ENCODE peak calls at places on chromosomes 12 and 14, in seven cellular contexts. I, N, Q, Y, S, H and K are unnamed samples.

GRCh38 chr12:88308825-88309224 is 166.7 kb downstream of the TMTC3 start:
- DNase-seq in I (no peak), N (no peak), Q (peak; percentile 61), Y (no peak), S (no peak), H (no peak), K (no peak)

GRCh38 chr14:50061664-50062437 is 54.5 kb downstream of the VCPKMT start:
- DNase-seq in I (no peak), N (no peak), Q (no peak), Y (no peak), S (no peak), H (peak; percentile 72), K (no peak)

GRCh38 chr12:44158746-44159145 is 322.9 kb downstream of the TMEM117 start:
- DNase-seq in I (no peak), N (no peak), Q (no peak), Y (no peak), S (no peak), H (no peak), K (no peak)

GRCh38 chr12:130832561-130833209 is 6.4 kb downstream of the STX2 start:
- DNase-seq in I (no peak), N (no peak), Q (no peak), Y (peak; percentile 30), S (peak; percentile 57), H (no peak), K (peak; percentile 51)

GRCh38 chr12:14058717-14059116 is 77.3 kb upstream of the GRIN2B start:
- DNase-seq in I (no peak), N (no peak), Q (no peak), Y (no peak), S (no peak), H (no peak), K (no peak)

GRCh38 chr12:87678453-87678852 is 350.7 kb downstream of the C12orf50 start:
- DNase-seq in I (no peak), N (no peak), Q (no peak), Y (no peak), S (no peak), H (no peak), K (no peak)

GRCh38 chr14:32913725-32914124 is 25.0 kb upstream of the NPAS3 start:
- DNase-seq in I (no peak), N (no peak), Q (no peak), Y (no peak), S (no peak), H (no peak), K (no peak)

GRCh38 chr12:126773012-126773411 is 1494.0 kb upstream of the TMEM132C start:
- DNase-seq in I (no peak), N (no peak), Q (no peak), Y (no peak), S (no peak), H (no peak), K (no peak)

GRCh38 chr14:22412936-22413411 is 176.1 kb downstream of the DAD1 start:
- DNase-seq in I (no peak), N (no peak), Q (no peak), Y (no peak), S (no peak), H (no peak), K (no peak)

GRCh38 chr12:105109465-105110212 is 2.1 kb downstream of the WASHC4 start:
- DNase-seq in I (peak; percentile 52), N (no peak), Q (no peak), Y (no peak), S (no peak), H (no peak), K (no peak)

GRCh38 chr14:53954551-53955233 is 1.9 kb downstream of the BMP4 start:
- DNase-seq in I (peak; percentile 80), N (no peak), Q (no peak), Y (no peak), S (peak; percentile 26), H (peak; percentile 57), K (no peak)
- H3K27ac ChIP-seq in I (peak overlapping the region; percentile 83), N (peak overlapping the region; percentile 93), Q (no peak overlapping the region), Y (no peak overlapping the region), S (peak overlapping the region; percentile 70), H (peak overlapping the region; percentile 12), K (no peak overlapping the region)

GRCh38 chr12:46387697-46388096 is 15.1 kb upstream of the SLC38A2 start:
- DNase-seq in I (no peak), N (no peak), Q (no peak), Y (no peak), S (no peak), H (no peak), K (no peak)
- H3K27ac ChIP-seq in I (peak overlapping the region; percentile 38), N (peak overlapping the region; percentile 99), Q (peak overlapping the region; percentile 91), Y (peak overlapping the region; percentile 49), S (peak overlapping the region; percentile 98), H (peak overlapping the region; percentile 53), K (no peak overlapping the region)

DNA sequence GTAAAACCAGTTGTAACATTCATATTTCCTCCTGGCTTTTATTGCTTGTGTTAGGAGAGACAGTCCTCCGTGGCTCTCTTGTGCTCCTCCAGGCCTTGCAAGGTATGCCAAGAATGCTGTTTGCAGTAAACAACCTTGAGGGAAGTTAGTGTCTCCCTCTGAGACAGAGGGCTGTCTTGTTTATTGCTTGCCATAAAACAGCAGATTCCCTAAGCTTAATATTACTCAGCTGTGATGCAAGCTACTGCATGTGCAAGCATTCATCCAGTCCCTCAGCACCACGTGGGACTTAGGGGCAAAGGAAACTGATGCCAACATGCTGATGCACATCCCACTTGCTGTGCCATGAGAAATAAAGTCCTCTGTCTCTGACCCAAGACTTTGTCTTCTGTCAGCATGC is 6.6 kb downstream of the POMT2 start:
- DNase-seq in I (no peak), N (no peak), Q (peak; percentile 76), Y (peak; percentile 49), S (no peak), H (no peak), K (no peak)
- H3K27ac ChIP-seq in I (no peak overlapping the region), N (no peak overlapping the region), Q (peak overlapping the region; percentile 58), Y (peak overlapping the region; percentile 2), S (peak overlapping the region; percentile 85), H (no peak overlapping the region), K (peak overlapping the region; percentile 99)

DNA sequence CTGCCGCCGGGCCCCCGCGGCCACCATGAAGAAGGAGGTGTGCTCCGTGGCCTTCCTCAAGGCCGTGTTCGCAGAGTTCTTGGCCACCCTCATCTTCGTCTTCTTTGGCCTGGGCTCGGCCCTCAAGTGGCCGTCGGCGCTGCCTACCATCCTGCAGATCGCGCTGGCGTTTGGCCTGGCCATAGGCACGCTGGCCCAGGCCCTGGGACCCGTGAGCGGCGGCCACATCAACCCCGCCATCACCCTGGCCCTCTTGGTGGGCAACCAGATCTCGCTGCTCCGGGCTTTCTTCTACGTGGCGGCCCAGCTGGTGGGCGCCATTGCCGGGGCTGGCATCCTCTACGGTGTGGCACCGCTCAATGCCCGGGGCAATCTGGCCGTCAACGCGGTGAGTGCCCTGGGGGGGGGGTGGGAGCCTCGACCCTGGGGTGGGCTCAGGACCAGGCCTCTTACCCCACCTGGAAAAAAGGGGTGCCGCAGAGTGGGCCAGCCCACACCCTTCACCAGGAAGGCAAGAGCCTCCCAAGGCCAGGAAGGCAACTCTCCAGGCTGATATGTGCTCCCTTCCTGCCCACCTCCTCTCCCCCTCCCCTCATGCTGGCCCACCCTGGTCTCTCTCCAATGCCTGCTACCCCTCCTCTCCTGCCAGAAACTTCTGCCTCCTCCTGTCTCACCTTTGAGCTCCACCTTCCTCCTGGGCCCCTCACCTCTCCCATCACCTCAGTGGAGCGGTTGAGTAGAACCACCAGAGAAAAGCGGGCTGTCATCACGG is 507 bp downstream of the AQP5 start:
- DNase-seq in I (no peak), N (no peak), Q (no peak), Y (peak; percentile 66), S (no peak), H (no peak), K (no peak)
- H3K27ac ChIP-seq in I (no peak overlapping the region), N (peak overlapping the region; percentile 16), Q (no peak overlapping the region), Y (no peak overlapping the region), S (no peak overlapping the region), H (no peak overlapping the region), K (no peak overlapping the region)

DNA sequence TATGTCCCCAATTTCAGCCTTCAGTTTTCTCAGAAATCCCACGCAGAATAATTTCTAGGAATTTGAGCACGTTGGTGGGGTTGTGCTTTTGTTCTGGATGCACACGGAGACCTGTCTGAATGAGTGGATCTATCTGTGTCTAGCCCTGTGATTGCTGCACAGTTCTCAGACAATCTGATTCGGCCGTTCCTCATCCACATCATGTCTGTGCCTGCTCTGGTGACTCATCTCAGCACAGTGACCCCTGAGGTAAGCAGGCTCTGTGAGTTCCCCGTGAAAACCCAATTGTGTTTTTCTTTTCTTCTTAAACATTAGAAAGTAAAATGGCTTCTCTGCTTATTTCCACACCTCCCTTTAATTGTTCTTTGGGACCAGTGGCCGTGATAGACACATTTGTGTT is 20.2 kb downstream of the UBE3B start:
- DNase-seq in I (no peak), N (no peak), Q (no peak), Y (no peak), S (no peak), H (no peak), K (no peak)
- H3K27ac ChIP-seq in I (no peak overlapping the region), N (no peak overlapping the region), Q (no peak overlapping the region), Y (no peak overlapping the region), S (no peak overlapping the region), H (no peak overlapping the region), K (no peak overlapping the region)

GRCh38 chr12:57116580-57117281 is 5.6 kb upstream of the STAT6 start:
- DNase-seq in I (no peak), N (no peak), Q (no peak), Y (no peak), S (no peak), H (no peak), K (no peak)

GRCh38 chr12:57123813-57124212 is 4.5 kb upstream of the LRP1 start:
- DNase-seq in I (no peak), N (no peak), Q (no peak), Y (no peak), S (no peak), H (no peak), K (no peak)

GRCh38 chr12:57119294-57119693 is 8.1 kb upstream of the STAT6 start:
- DNase-seq in I (no peak), N (no peak), Q (no peak), Y (no peak), S (no peak), H (no peak), K (no peak)

GRCh38 chr12:57118711-57119271 is 7.6 kb upstream of the STAT6 start:
- DNase-seq in I (no peak), N (no peak), Q (no peak), Y (no peak), S (no peak), H (no peak), K (no peak)

GRCh38 chr12:57119694-57120093 is 8.5 kb upstream of the STAT6 start:
- DNase-seq in I (no peak), N (no peak), Q (no peak), Y (no peak), S (no peak), H (no peak), K (no peak)
- H3K27ac ChIP-seq in I (no peak overlapping the region), N (no peak overlapping the region), Q (no peak overlapping the region), Y (no peak overlapping the region), S (no peak overlapping the region), H (no peak overlapping the region), K (no peak overlapping the region)